ENCODE peak calls at places on chromosomes 7 and 10, in four cellular contexts. W, E, A and R are unnamed samples.
A peak's percentile ranks its signal among the peaks of the same experiment; 100 is the strongest.

GRCh38 chr7:129721139-129721538 is 109.6 kb downstream of the NRF1 start:
- DNase-seq in W (no peak), E (no peak), A (no peak), R (no peak)

GRCh38 chr10:59622320-59622901 is 87.2 kb downstream of the SLC16A9 start:
- DNase-seq in A (no peak), E (peak; percentile 26), W (peak; percentile 57), R (peak; percentile 68)

GRCh38 chr7:93861325-93861949 is 29.1 kb downstream of the TFPI2 start:
- DNase-seq in W (no peak), A (no peak), E (no peak), R (no peak)

GRCh38 chr7:2860627-2861133 is 16.6 kb upstream of the GNA12 start:
- DNase-seq in A (no peak), E (peak; percentile 84), W (no peak), R (no peak)

GRCh38 chr7:155646669-155647068 is 2.2 kb downstream of the RBM33 start:
- DNase-seq in W (no peak), A (no peak), E (no peak), R (no peak)

GRCh38 chr7:20153999-20154398 is 63.2 kb downstream of the MACC1 start:
- DNase-seq in W (no peak), A (no peak), E (no peak), R (no peak)

GRCh38 chr10:77501846-77502251 is 135.8 kb downstream of the KCNMA1 start:
- DNase-seq in A (no peak), W (no peak), E (no peak), R (no peak)

GRCh38 chr7:94352854-94353253 is 41.8 kb upstream of the COL1A2 start:
- DNase-seq in E (no peak), W (no peak), A (no peak), R (no peak)

GRCh38 chr10:79333513-79333912 is 13.8 kb upstream of the PPIF start:
- DNase-seq in A (no peak), E (no peak), W (no peak), R (no peak)

GRCh38 chr10:13439771-13440708 is 88.8 kb downstream of the BEND7 start:
- DNase-seq in W (no peak), E (peak; percentile 76), A (peak; percentile 68), R (peak; percentile 52)

GRCh38 chr10:76559889-76560215 is 1077.8 kb downstream of the KCNMA1 start:
- DNase-seq in A (no peak), W (no peak), E (no peak), R (no peak)

GRCh38 chr7:103343332-103343731 is 1.2 kb downstream of the DNAJC2 start:
- DNase-seq in A (no peak), W (no peak), E (no peak), R (no peak)

GRCh38 chr10:10930979-10931743 is 86.5 kb upstream of the CELF2 start:
- DNase-seq in W (no peak), E (no peak), A (no peak), R (no peak)

GRCh38 chr7:111083423-111083822 is 7.5 kb upstream of the LRRN3 start:
- DNase-seq in W (no peak), A (peak; percentile 70), E (no peak), R (no peak)

DNA sequence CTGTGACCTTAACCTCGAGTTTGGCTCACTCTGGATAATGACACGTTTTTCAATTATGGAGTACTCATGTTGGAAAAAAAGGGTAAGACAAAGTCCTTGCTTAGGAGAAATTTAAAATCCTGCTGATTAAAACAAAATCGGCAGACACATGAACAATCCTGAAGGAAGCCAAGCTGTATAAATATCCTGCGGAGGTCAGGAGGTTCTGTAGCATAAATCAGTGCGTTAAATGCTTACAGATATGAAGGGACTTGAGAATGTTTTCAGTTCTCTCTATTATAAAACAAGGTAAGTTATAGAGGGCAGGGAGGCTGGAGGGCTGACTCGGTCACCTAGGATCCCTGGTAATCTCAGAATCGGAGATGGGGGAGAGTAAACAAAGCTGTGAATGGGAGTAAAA is 377.2 kb downstream of the PHTF2 start:
- DNase-seq in W (no peak), E (no peak), A (no peak), R (no peak)
- H3K27me3 ChIP-seq in W (no peaks in the 10 kb centered on the region), E (no peaks in the 10 kb centered on the region), A (no peaks in the 10 kb centered on the region), R (no peaks in the 10 kb centered on the region)

GRCh38 chr7:42012786-42013360 is 224.1 kb downstream of the GLI3 start:
- DNase-seq in W (no peak), A (no peak), E (no peak), R (no peak)
- H3K36me3 ChIP-seq in W (no peaks in the 10 kb centered on the region), A (no peaks in the 10 kb centered on the region), E (no peaks in the 10 kb centered on the region), R (no peaks in the 10 kb centered on the region)

DNA sequence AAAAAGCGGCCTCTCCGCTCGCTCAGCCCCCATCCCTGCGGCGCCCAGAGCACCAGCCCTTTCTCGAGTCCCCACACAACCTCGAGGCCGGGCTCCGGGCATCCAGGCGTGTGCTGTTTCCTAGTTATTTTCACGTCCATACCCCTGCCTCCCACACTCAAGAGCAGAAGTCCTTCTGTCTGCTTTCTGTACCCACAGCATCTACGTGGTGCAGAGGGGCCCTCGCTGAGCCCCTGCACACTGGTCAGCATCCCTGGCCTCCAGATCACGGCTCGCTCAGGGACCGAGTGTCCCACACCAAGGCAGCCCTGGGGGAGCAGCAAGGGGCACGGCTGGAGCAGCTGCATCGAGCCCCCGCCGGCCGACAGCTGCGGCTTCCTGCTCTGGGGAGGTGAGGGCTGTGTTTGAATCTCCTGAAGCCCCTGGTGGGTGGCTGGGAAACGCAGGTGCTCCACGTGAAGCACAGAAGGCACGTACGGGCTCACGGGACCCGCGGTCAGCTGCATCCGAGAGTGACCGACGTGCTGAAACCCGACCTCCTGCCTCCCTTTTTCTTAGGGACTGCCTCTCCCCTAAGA is 333.1 kb downstream of the DNAJB6 start:
- DNase-seq in E (no peak), W (no peak), A (peak; percentile 35), R (peak; percentile 75)
- H3K4me1 ChIP-seq in E (no peaks in the 10 kb centered on the region), W (no peaks in the 10 kb centered on the region), A (no peaks in the 10 kb centered on the region), R (peaks cover 23% of the 10 kb centered on the region)

GRCh38 chr10:132044803-132045202 is 20.9 kb upstream of the JAKMIP3 start:
- DNase-seq in A (no peak), W (no peak), E (no peak), R (no peak)

GRCh38 chr10:132039371-132039770 is 26.4 kb upstream of the JAKMIP3 start:
- DNase-seq in W (no peak), A (no peak), E (no peak), R (no peak)

GRCh38 chr10:132040046-132040445 is 25.7 kb upstream of the JAKMIP3 start:
- DNase-seq in A (no peak), E (no peak), W (no peak), R (no peak)

GRCh38 chr10:132043861-132044695 is 21.7 kb upstream of the JAKMIP3 start:
- DNase-seq in W (no peak), E (no peak), A (no peak), R (no peak)

GRCh38 chr10:132041340-132041739 is 24.4 kb upstream of the JAKMIP3 start:
- DNase-seq in A (no peak), W (no peak), E (no peak), R (no peak)
- H3K27me3 ChIP-seq in A (peaks cover 3% of the 10 kb centered on the region), W (no peaks in the 10 kb centered on the region), E (no peaks in the 10 kb centered on the region), R (no peaks in the 10 kb centered on the region)

GRCh38 chr10:3777876-3778707 is 6.9 kb downstream of the KLF6 start:
- DNase-seq in E (no peak), A (no peak), W (no peak), R (no peak)
- H3K36me3 ChIP-seq in E (peaks cover 63% of the 10 kb centered on the region), A (peaks cover 52% of the 10 kb centered on the region), W (peaks cover 23% of the 10 kb centered on the region), R (peaks cover 41% of the 10 kb centered on the region)

GRCh38 chr7:47580175-47580701 is 1.7 kb downstream of the TNS3 start:
- DNase-seq in A (no peak), E (peak; percentile 79), W (no peak), R (no peak)
- H3K4me1 ChIP-seq in A (no peaks in the 10 kb centered on the region), E (peaks cover 34% of the 10 kb centered on the region), W (peaks cover 9% of the 10 kb centered on the region), R (peaks cover 24% of the 10 kb centered on the region)

GRCh38 chr10:23829556-23829955 is 379.4 kb upstream of the KIAA1217 start:
- DNase-seq in W (no peak), E (no peak), A (no peak), R (no peak)

GRCh38 chr10:23834096-23834495 is 374.8 kb upstream of the KIAA1217 start:
- DNase-seq in A (no peak), E (no peak), W (no peak), R (no peak)
- H3K27me3 ChIP-seq in A (no peaks in the 10 kb centered on the region), E (no peaks in the 10 kb centered on the region), W (no peaks in the 10 kb centered on the region), R (no peaks in the 10 kb centered on the region)

DNA sequence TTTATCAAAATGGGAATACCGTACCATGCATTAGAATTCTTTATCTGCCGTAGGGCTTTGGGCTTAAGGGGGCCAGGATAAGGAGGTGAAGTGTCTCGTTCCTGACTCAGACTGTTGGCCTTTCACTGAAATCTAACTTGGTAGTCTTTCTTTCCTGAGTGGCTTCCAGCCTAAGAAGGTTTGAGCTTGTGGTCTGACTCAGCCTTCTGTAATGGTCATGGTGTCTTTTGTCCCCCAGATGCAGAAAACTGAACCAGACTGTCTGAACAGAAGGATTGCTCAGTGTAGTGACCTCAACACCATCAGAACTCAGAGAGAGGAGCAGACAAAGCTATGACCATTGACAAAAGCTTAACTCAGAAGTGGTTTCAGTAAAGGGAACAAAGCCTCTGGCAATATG is 39.5 kb downstream of the WNT2 start:
- DNase-seq in E (no peak), W (no peak), A (no peak), R (peak; percentile 18)
- H3K36me3 ChIP-seq in E (no peaks in the 10 kb centered on the region), W (no peaks in the 10 kb centered on the region), A (no peaks in the 10 kb centered on the region), R (no peaks in the 10 kb centered on the region)

GRCh38 chr10:44969854-44970253 is 8.8 kb downstream of the DEPP1 start:
- DNase-seq in A (no peak), W (no peak), E (peak; percentile 76), R (no peak)
- H3K4me1 ChIP-seq in A (peaks cover 48% of the 10 kb centered on the region), W (peaks cover 13% of the 10 kb centered on the region), E (peaks cover 12% of the 10 kb centered on the region), R (peaks cover 26% of the 10 kb centered on the region)